ENCODE peak calls at places on chromosomes 16 and 17, in ten cellular contexts. J, E, O, D, H, R, S, P, K and C are unnamed samples.

GRCh38 chr17:44968225-44969143 is at the start of gene C1QL1:
- DNase-seq in J (peak; percentile 92), E (peak; percentile 39), O (peak; percentile 89), H (peak; percentile 92), D (peak; percentile 94), P (peak; percentile 85), S (peak; percentile 96), R (peak; percentile 56), K (peak; percentile 84), C (peak; percentile 93)

GRCh38 chr16:5072334-5073278 is 963 bp downstream of the ALG1 start:
- DNase-seq in H (no peak), D (no peak), O (no peak), P (no peak), E (no peak), S (no peak), K (no peak), J (no peak), R (no peak), C (peak; percentile 43)

GRCh38 chr17:48554412-48555090 is 9.6 kb upstream of the HOXB2 start:
- DNase-seq in O (no peak), P (no peak), R (no peak), J (no peak), E (no peak), H (no peak), S (no peak), K (peak; percentile 55), D (no peak), C (peak; percentile 47)

GRCh38 chr16:14074544-14074943 is 3.4 kb downstream of the MRTFB start:
- DNase-seq in R (no peak), P (no peak), H (no peak), E (no peak), S (no peak), O (no peak), K (no peak), J (no peak), D (no peak), C (no peak)

GRCh38 chr16:3949287-3949686 is 68.8 kb upstream of the CREBBP start:
- DNase-seq in S (no peak), J (no peak), P (peak; percentile 22), E (no peak), R (no peak), K (no peak), D (no peak), H (no peak), O (no peak), C (no peak)

GRCh38 chr16:68040506-68041288 is 17.6 kb downstream of the DUS2 start:
- DNase-seq in E (peak; percentile 18), P (peak; percentile 48), J (peak; percentile 93), D (peak; percentile 75), O (peak; percentile 83), H (peak; percentile 88), S (peak; percentile 60), R (peak; percentile 24), K (peak; percentile 57), C (peak; percentile 69)

GRCh38 chr16:68382296-68382718 is 66.0 kb downstream of the SMPD3 start:
- DNase-seq in H (peak; percentile 85), D (no peak), R (no peak), J (peak; percentile 85), P (no peak), K (no peak), E (no peak), O (no peak), S (no peak), C (no peak)

GRCh38 chr17:61199431-61200348 is 200.0 kb upstream of the TBX2 start:
- DNase-seq in K (no peak), D (no peak), O (no peak), J (no peak), H (no peak), R (no peak), P (no peak), S (peak; percentile 32), E (no peak), C (peak; percentile 41)

GRCh38 chr16:49776085-49776501 is 79.8 kb downstream of the ZNF423 start:
- DNase-seq in O (no peak), J (no peak), H (no peak), S (no peak), E (no peak), K (no peak), D (no peak), R (no peak), P (no peak), C (peak; percentile 20)

GRCh38 chr17:21301593-21302550 is 17.4 kb downstream of the MAP2K3 start:
- DNase-seq in D (no peak), R (no peak), S (no peak), P (no peak), J (no peak), H (no peak), O (no peak), K (no peak), E (no peak), C (no peak)

GRCh38 chr16:87806608-87807546 is 41.1 kb upstream of the KLHDC4 start:
- DNase-seq in K (peak; percentile 90), P (peak; percentile 95), H (peak; percentile 82), J (peak; percentile 63), D (no peak), O (peak; percentile 80), R (no peak), E (peak; percentile 78), S (peak; percentile 68), C (peak; percentile 84)

GRCh38 chr17:11583306-11583992 is 14.8 kb upstream of the DNAH9 start:
- DNase-seq in E (no peak), O (no peak), P (no peak), J (no peak), R (no peak), H (no peak), D (no peak), K (no peak), S (no peak), C (no peak)

GRCh38 chr17:73360961-73361761 is 49.4 kb upstream of the CDC42EP4 start:
- DNase-seq in E (no peak), H (no peak), S (no peak), R (no peak), D (no peak), O (no peak), J (no peak), K (no peak), P (no peak), C (no peak)

GRCh38 chr17:19513897-19514488 is 19.7 kb upstream of the SLC47A1 start:
- DNase-seq in E (peak; percentile 24), K (peak; percentile 69), S (peak; percentile 84), P (peak; percentile 56), H (peak; percentile 73), D (peak; percentile 76), J (peak; percentile 83), O (no peak), R (peak; percentile 34), C (peak; percentile 73)

GRCh38 chr17:31379796-31380195 is 11.7 kb upstream of the RAB11FIP4 start:
- DNase-seq in O (no peak), D (no peak), H (no peak), P (no peak), K (no peak), R (no peak), J (no peak), S (no peak), E (no peak), C (no peak)

GRCh38 chr17:48520631-48521045 is 10.2 kb downstream of the HOXB1 start:
- DNase-seq in P (peak; percentile 54), O (no peak), J (no peak), R (no peak), D (no peak), H (no peak), E (no peak), S (peak; percentile 66), K (peak; percentile 28), C (peak; percentile 41)

GRCh38 chr17:49585422-49586027 is 9.9 kb downstream of the NXPH3 start:
- DNase-seq in E (no peak), D (no peak), O (no peak), S (peak; percentile 67), P (no peak), J (no peak), K (no peak), H (no peak), R (no peak), C (peak; percentile 19)
- TF ChIP-seq CTCF in E (peak; percentile 32), D (no peak), O (no peak), S (peak; percentile 57), P (peak; percentile 7), J (no peak), K (peak; percentile 16), H (no peak), R (peak; percentile 23), C (peak; percentile 34)

GRCh38 chr16:76943936-76944335 is 247.1 kb upstream of the MON1B start:
- DNase-seq in R (no peak), S (no peak), J (no peak), E (no peak), H (no peak), K (no peak), O (no peak), D (no peak), P (no peak), C (peak; percentile 27)

GRCh38 chr16:76942089-76942488 is 248.9 kb upstream of the MON1B start:
- DNase-seq in R (no peak), J (no peak), O (no peak), D (no peak), H (no peak), E (no peak), K (no peak), S (no peak), P (no peak), C (no peak)

GRCh38 chr16:76946879-76947278 is 244.1 kb upstream of the MON1B start:
- DNase-seq in H (no peak), E (peak; percentile 60), O (no peak), K (peak; percentile 82), J (no peak), S (peak; percentile 78), R (peak; percentile 28), P (peak; percentile 51), D (no peak), C (peak; percentile 86)

GRCh38 chr16:76947694-76948093 is 243.3 kb upstream of the MON1B start:
- DNase-seq in H (no peak), J (no peak), P (no peak), R (peak; percentile 6), O (no peak), S (no peak), D (no peak), E (no peak), K (peak; percentile 60), C (no peak)
- H3K4me3 ChIP-seq in H (no peak overlapping the region), J (no peak overlapping the region), P (no peak overlapping the region), R (no peak overlapping the region), O (no peak overlapping the region), S (no peak overlapping the region), D (no peak overlapping the region), E (no peak overlapping the region), K (no peak overlapping the region), C (no peak overlapping the region)

GRCh38 chr17:58156839-58157803 is 8.9 kb downstream of the OR4D1 start:
- DNase-seq in H (peak; percentile 17), S (no peak), J (peak; percentile 2), D (no peak), O (no peak), R (no peak), K (no peak), P (no peak), E (no peak), C (peak; percentile 3)
- TF ChIP-seq CTCF in H (no peak), S (no peak), J (no peak), D (no peak), O (no peak), R (no peak), K (no peak), P (no peak), E (no peak), C (no peak)

DNA sequence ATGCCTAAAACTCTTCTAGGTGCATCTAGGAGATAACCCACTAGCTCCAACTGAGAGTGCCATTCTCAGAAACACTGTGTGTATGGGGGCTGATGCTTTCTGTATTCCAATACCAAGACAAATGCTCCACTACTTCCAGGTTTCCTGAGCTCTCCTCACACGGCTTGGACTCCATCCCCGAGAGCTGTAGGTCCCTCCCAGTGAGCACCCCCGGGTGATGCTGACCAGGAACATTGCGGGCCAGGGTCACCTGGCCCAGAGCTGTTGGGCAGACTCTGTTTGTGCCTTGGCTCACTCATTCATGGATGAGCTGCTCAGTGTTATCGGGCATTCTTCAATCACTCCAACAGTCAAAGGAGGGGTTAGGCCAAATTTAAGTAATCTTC is 7.0 kb downstream of the CUEDC1 start:
- DNase-seq in D (peak; percentile 52), H (no peak), O (no peak), P (peak; percentile 16), K (no peak), J (no peak), R (no peak), S (no peak), E (no peak), C (peak; percentile 12)
- H3K4me3 ChIP-seq in D (no peak overlapping the region), H (no peak overlapping the region), O (no peak overlapping the region), P (no peak overlapping the region), K (no peak overlapping the region), J (no peak overlapping the region), R (no peak overlapping the region), S (peak overlapping the region; percentile 33), E (no peak overlapping the region), C (no peak overlapping the region)